ENCODE peak calls at places on chromosome 2, in ten cellular contexts. E is K562, J is A549, M is sigmoid colon, P is adrenal gland, Z is heart left ventricle, R is stomach, N is Peyer's patch, B is transverse colon, A is gastrocnemius medialis. S is an unnamed sample.

GRCh38 chr2:234483568-234484251 is 13.2 kb downstream of the ARL4C start:
- DNase-seq in E (no peak), J (peak), M (peak), P (no peak), Z (no peak), R (no peak), N (no peak), B (peak), A (no peak), S (no peak)

GRCh38 chr2:30886101-30886500 is 78.9 kb upstream of the CAPN13 start:
- DNase-seq in E (no peak), J (no peak), M (no peak), P (no peak), Z (no peak), R (no peak), N (no peak), B (no peak), A (no peak), S (no peak)

GRCh38 chr2:33583194-33583938 is 15.7 kb downstream of the FAM98A start:
- DNase-seq in E (peak), J (peak), M (no peak), P (no peak), Z (no peak), R (no peak), N (no peak), B (no peak), A (no peak), S (no peak)

GRCh38 chr2:157172239-157172638 is 85.3 kb upstream of the GALNT5 start:
- DNase-seq in E (no peak), J (no peak), M (no peak), P (no peak), Z (no peak), R (no peak), N (no peak), B (no peak), A (no peak), S (no peak)

GRCh38 chr2:240739797-240740196 is 48.1 kb downstream of the AQP12A start:
- DNase-seq in E (no peak), J (no peak), M (no peak), P (no peak), Z (no peak), R (no peak), N (no peak), B (no peak), A (no peak), S (no peak)

GRCh38 chr2:179264238-179265081 is at the start of gene SESTD1:
- DNase-seq in E (peak), J (peak), M (peak), P (peak), Z (peak), R (peak), N (peak), B (peak), A (peak), S (no peak)

GRCh38 chr2:231099918-231100317 is 24.9 kb downstream of the HTR2B start:
- DNase-seq in E (no peak), J (peak), M (no peak), P (no peak), Z (no peak), R (no peak), N (no peak), B (no peak), A (no peak), S (no peak)

GRCh38 chr2:102703748-102704147 is 58.1 kb upstream of the TMEM182 start:
- DNase-seq in E (peak), J (peak), M (no peak), P (no peak), Z (no peak), R (no peak), N (no peak), B (peak), A (no peak), S (no peak)

GRCh38 chr2:96111823-96112500 is 4.4 kb downstream of the ADRA2B start:
- DNase-seq in E (no peak), J (no peak), M (peak), P (no peak), Z (no peak), R (no peak), N (peak), B (no peak), A (no peak), S (no peak)

GRCh38 chr2:197073701-197074433 is 147.4 kb upstream of the PGAP1 start:
- DNase-seq in E (no peak), J (no peak), M (peak), P (peak), Z (peak), R (peak), N (no peak), B (no peak), A (no peak), S (no peak)

GRCh38 chr2:228039752-228040534 is 141.5 kb downstream of the SPHKAP start:
- DNase-seq in E (no peak), J (peak), M (no peak), P (no peak), Z (no peak), R (no peak), N (no peak), B (no peak), A (no peak), S (no peak)

GRCh38 chr2:44358498-44358897 is 2.8 kb downstream of the PREPL start:
- DNase-seq in E (no peak), J (no peak), M (peak), P (peak), Z (peak), R (peak), N (peak), B (peak), A (peak), S (no peak)

GRCh38 chr2:95760839-95761525 is 169.2 kb downstream of the TRIM43 start:
- DNase-seq in E (peak), J (peak), M (no peak), P (peak), Z (no peak), R (no peak), N (no peak), B (no peak), A (no peak), S (no peak)

GRCh38 chr2:187875836-187876235 is 321.6 kb upstream of the TFPI start:
- DNase-seq in E (no peak), J (no peak), M (no peak), P (no peak), Z (no peak), R (no peak), N (no peak), B (no peak), A (no peak), S (no peak)

GRCh38 chr2:55901322-55901721 is 22.3 kb downstream of the EFEMP1 start:
- DNase-seq in E (peak), J (peak), M (no peak), P (no peak), Z (no peak), R (no peak), N (no peak), B (no peak), A (no peak), S (no peak)

GRCh38 chr2:237278593-237278992 is 135.4 kb downstream of the COL6A3 start:
- DNase-seq in E (no peak), J (no peak), M (peak), P (peak), Z (peak), R (no peak), N (no peak), B (peak), A (peak), S (peak)

GRCh38 chr2:8882094-8882493 is 44.7 kb upstream of the KIDINS220 start:
- DNase-seq in E (no peak), J (peak), M (no peak), P (no peak), Z (no peak), R (no peak), N (no peak), B (peak), A (no peak), S (no peak)

GRCh38 chr2:13056259-13056843 is 339.6 kb downstream of the TRIB2 start:
- DNase-seq in E (no peak), J (no peak), M (no peak), P (no peak), Z (no peak), R (no peak), N (no peak), B (no peak), A (no peak), S (no peak)
- TF ChIP-seq CTCF in E (no peak), J (peak), M (no peak), P (peak), Z (peak), R (peak), N (no peak), B (no peak), A (no peak), S (no peak)

GRCh38 chr2:100857341-100857740 is 37.4 kb downstream of the NPAS2 start:
- DNase-seq in E (no peak), J (no peak), M (no peak), P (no peak), Z (no peak), R (no peak), N (no peak), B (no peak), A (no peak), S (no peak)

GRCh38 chr2:100853909-100854810 is 34.2 kb downstream of the NPAS2 start:
- DNase-seq in E (no peak), J (peak), M (no peak), P (no peak), Z (no peak), R (no peak), N (no peak), B (no peak), A (no peak), S (no peak)

GRCh38 chr2:100855084-100855483 is 35.1 kb downstream of the NPAS2 start:
- DNase-seq in E (no peak), J (peak), M (no peak), P (no peak), Z (no peak), R (no peak), N (no peak), B (no peak), A (no peak), S (no peak)

GRCh38 chr2:100857915-100858314 is 38.0 kb downstream of the NPAS2 start:
- DNase-seq in E (no peak), J (peak), M (no peak), P (no peak), Z (no peak), R (no peak), N (no peak), B (no peak), A (no peak), S (no peak)

GRCh38 chr2:100856732-100857131 is 36.8 kb downstream of the NPAS2 start:
- DNase-seq in E (no peak), J (no peak), M (no peak), P (no peak), Z (no peak), R (no peak), N (peak), B (peak), A (no peak), S (no peak)
- TF ChIP-seq POLR2A in E (no peak), J (no peak), M (no peak), P (no peak), Z (no peak), R (no peak), N (no peak), B (no peak), A (no peak), S (no peak)

DNA sequence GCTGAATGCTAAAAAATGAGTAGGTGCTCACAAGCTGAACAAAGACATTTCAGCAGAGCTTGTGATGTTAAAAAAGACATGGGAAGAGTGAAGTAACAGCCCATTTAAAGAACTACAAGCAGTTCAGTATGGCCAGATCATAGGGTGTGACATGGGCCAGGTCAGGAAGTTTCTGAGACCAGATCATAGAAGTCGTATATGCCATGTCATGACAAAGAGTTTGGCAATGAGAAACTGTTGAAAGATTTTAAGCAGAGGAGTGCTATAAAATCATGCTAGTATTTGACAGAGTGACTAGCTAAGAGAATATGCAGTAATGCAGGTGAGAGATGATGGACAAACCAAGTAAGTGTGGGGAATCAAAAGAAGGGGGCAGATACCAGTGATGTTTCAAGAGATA is 7.3 kb upstream of the PELI1 start:
- DNase-seq in E (no peak), J (no peak), M (no peak), P (no peak), Z (no peak), R (no peak), N (no peak), B (no peak), A (no peak), S (no peak)
- TF ChIP-seq CTCF in E (no peak), J (no peak), M (no peak), P (no peak), Z (no peak), R (no peak), N (no peak), B (no peak), A (no peak), S (no peak)

GRCh38 chr2:128026422-128027277 is 1.2 kb downstream of the SAP130 start:
- DNase-seq in E (no peak), J (no peak), M (no peak), P (no peak), Z (no peak), R (no peak), N (no peak), B (no peak), A (no peak), S (peak)
- TF ChIP-seq POLR2A in E (no peak), J (peak), M (no peak), P (peak), Z (no peak), R (no peak), N (peak), B (no peak), A (peak), S (no peak)

GRCh38 chr2:165691615-165692014 is 102.4 kb downstream of the GALNT3 start:
- DNase-seq in E (no peak), J (no peak), M (no peak), P (no peak), Z (peak), R (no peak), N (no peak), B (no peak), A (no peak), S (no peak)
- TF ChIP-seq CTCF in E (no peak), J (no peak), M (no peak), P (no peak), Z (no peak), R (no peak), N (no peak), B (no peak), A (no peak), S (no peak)

GRCh38 chr2:232771870-232772269 is 4.5 kb downstream of the KCNJ13 start:
- DNase-seq in E (no peak), J (no peak), M (no peak), P (no peak), Z (no peak), R (no peak), N (no peak), B (no peak), A (no peak), S (no peak)

GRCh38 chr2:232773815-232774214 is 2.5 kb downstream of the KCNJ13 start:
- DNase-seq in E (no peak), J (no peak), M (no peak), P (no peak), Z (no peak), R (no peak), N (no peak), B (no peak), A (no peak), S (no peak)

GRCh38 chr2:232772540-232772939 is 3.8 kb downstream of the KCNJ13 start:
- DNase-seq in E (no peak), J (no peak), M (no peak), P (no peak), Z (no peak), R (no peak), N (no peak), B (no peak), A (no peak), S (no peak)

GRCh38 chr2:232770207-232770606 is 6.2 kb downstream of the KCNJ13 start:
- DNase-seq in E (no peak), J (no peak), M (no peak), P (no peak), Z (no peak), R (no peak), N (no peak), B (no peak), A (no peak), S (no peak)

GRCh38 chr2:232767866-232768265 is 8.5 kb downstream of the KCNJ13 start:
- DNase-seq in E (no peak), J (no peak), M (no peak), P (no peak), Z (no peak), R (no peak), N (no peak), B (no peak), A (no peak), S (no peak)
- TF ChIP-seq POLR2A in E (no peak), J (no peak), M (no peak), P (no peak), Z (no peak), R (no peak), N (no peak), B (no peak), A (no peak), S (no peak)

GRCh38 chr2:239324456-239324855 is 76.4 kb downstream of the HDAC4 start:
- DNase-seq in E (no peak), J (no peak), M (no peak), P (no peak), Z (no peak), R (peak), N (no peak), B (no peak), A (no peak), S (no peak)
- TF ChIP-seq CTCF in E (no peak), J (no peak), M (no peak), P (no peak), Z (no peak), R (no peak), N (no peak), B (no peak), A (no peak), S (no peak)

GRCh38 chr2:20436716-20437470 is 10.0 kb upstream of the RHOB start:
- DNase-seq in E (no peak), J (no peak), M (peak), P (no peak), Z (no peak), R (no peak), N (no peak), B (peak), A (no peak), S (no peak)

GRCh38 chr2:20439503-20439902 is 7.4 kb upstream of the RHOB start:
- DNase-seq in E (no peak), J (peak), M (peak), P (no peak), Z (no peak), R (no peak), N (no peak), B (peak), A (no peak), S (no peak)

GRCh38 chr2:20439193-20439475 is 7.7 kb upstream of the RHOB start:
- DNase-seq in E (no peak), J (peak), M (peak), P (no peak), Z (no peak), R (peak), N (no peak), B (peak), A (no peak), S (no peak)

GRCh38 chr2:20440001-20440560 is 6.8 kb upstream of the RHOB start:
- DNase-seq in E (no peak), J (no peak), M (peak), P (no peak), Z (no peak), R (no peak), N (no peak), B (peak), A (no peak), S (peak)

GRCh38 chr2:20438334-20439192 is 8.3 kb upstream of the RHOB start:
- DNase-seq in E (no peak), J (peak), M (peak), P (no peak), Z (no peak), R (no peak), N (no peak), B (peak), A (no peak), S (peak)
- TF ChIP-seq POLR2A in E (no peak), J (no peak), M (peak), P (peak), Z (no peak), R (no peak), N (no peak), B (peak), A (peak), S (peak)

GRCh38 chr2:134231296-134231964 is 22.4 kb upstream of the MGAT5 start:
- DNase-seq in E (no peak), J (no peak), M (no peak), P (no peak), Z (no peak), R (no peak), N (no peak), B (no peak), A (no peak), S (no peak)
- TF ChIP-seq CTCF in E (no peak), J (no peak), M (no peak), P (no peak), Z (no peak), R (no peak), N (no peak), B (no peak), A (no peak), S (no peak)

GRCh38 chr2:140275427-140275826 is 1495.2 kb upstream of the NXPH2 start:
- DNase-seq in E (no peak), J (no peak), M (no peak), P (no peak), Z (no peak), R (no peak), N (no peak), B (no peak), A (no peak), S (no peak)

GRCh38 chr2:140274891-140275290 is 1494.7 kb upstream of the NXPH2 start:
- DNase-seq in E (no peak), J (no peak), M (no peak), P (no peak), Z (no peak), R (no peak), N (no peak), B (no peak), A (no peak), S (no peak)

GRCh38 chr2:140273396-140273795 is 1493.2 kb upstream of the NXPH2 start:
- DNase-seq in E (no peak), J (no peak), M (no peak), P (no peak), Z (no peak), R (no peak), N (no peak), B (no peak), A (no peak), S (no peak)

GRCh38 chr2:140273958-140274357 is 1493.8 kb upstream of the NXPH2 start:
- DNase-seq in E (no peak), J (no peak), M (no peak), P (no peak), Z (no peak), R (no peak), N (no peak), B (no peak), A (no peak), S (no peak)

DNA sequence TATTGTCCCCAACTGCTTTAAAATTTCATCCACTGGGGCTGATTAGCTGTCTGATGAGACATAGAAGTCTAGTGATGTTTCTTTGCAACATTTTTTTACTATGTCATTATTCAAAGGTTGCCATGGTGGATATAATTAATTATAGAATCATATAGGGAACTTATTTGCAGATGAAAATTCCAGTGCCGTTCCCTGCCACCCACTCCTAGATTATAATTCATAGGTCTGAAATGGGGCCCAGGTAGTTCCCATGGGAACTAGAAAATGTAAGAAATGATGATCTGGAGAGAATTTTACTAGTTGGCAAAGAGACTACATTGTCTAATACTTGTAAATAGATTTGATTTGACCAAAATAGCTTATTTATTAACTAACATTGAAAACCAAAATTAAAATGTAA is 1496.5 kb upstream of the NXPH2 start:
- DNase-seq in E (no peak), J (no peak), M (no peak), P (no peak), Z (no peak), R (no peak), N (no peak), B (no peak), A (no peak), S (no peak)
- TF ChIP-seq POLR2A in E (no peak), J (no peak), M (no peak), P (no peak), Z (no peak), R (no peak), N (no peak), B (no peak), A (no peak), S (no peak)